ENCODE peak calls at places on chromosomes 2 and 18, in six cellular contexts. One of them, this sample, is unnamed.

GRCh38 chr2:170170281-170171035 is 7.5 kb upstream of the MYO3B start:
- DNase-seq in fibroblast of the aortic adventitia: no peak
- DNase-seq in DMS 273 treated with DMSO at 0.1 percent for 48 hours: peak; percentile 64
- DNase-seq in T-helper 9 cell: no peak
- DNase-seq in WTC11: no peak
- DNase-seq in NCI-H69: peak; percentile 32
- DNase-seq in this sample: no peak

GRCh38 chr2:185643434-185643833 is 95.2 kb upstream of the FSIP2 start:
- DNase-seq in fibroblast of the aortic adventitia: no peak
- DNase-seq in DMS 273 treated with DMSO at 0.1 percent for 48 hours: no peak
- DNase-seq in T-helper 9 cell: no peak
- DNase-seq in WTC11: no peak
- DNase-seq in NCI-H69: no peak
- DNase-seq in this sample: no peak

GRCh38 chr2:239227661-239228371 is 173.0 kb downstream of the HDAC4 start:
- DNase-seq in fibroblast of the aortic adventitia: no peak
- DNase-seq in DMS 273 treated with DMSO at 0.1 percent for 48 hours: peak; percentile 8
- DNase-seq in T-helper 9 cell: no peak
- DNase-seq in WTC11: no peak
- DNase-seq in NCI-H69: peak; percentile 4
- DNase-seq in this sample: no peak

GRCh38 chr2:240600451-240600961 is 14.0 kb downstream of the CAPN10 start:
- DNase-seq in fibroblast of the aortic adventitia: no peak
- DNase-seq in DMS 273 treated with DMSO at 0.1 percent for 48 hours: no peak
- DNase-seq in T-helper 9 cell: no peak
- DNase-seq in WTC11: no peak
- DNase-seq in NCI-H69: no peak
- DNase-seq in this sample: no peak

GRCh38 chr18:45379903-45380302 is 235.4 kb upstream of the SLC14A2 start:
- DNase-seq in fibroblast of the aortic adventitia: no peak
- DNase-seq in DMS 273 treated with DMSO at 0.1 percent for 48 hours: no peak
- DNase-seq in T-helper 9 cell: no peak
- DNase-seq in WTC11: no peak
- DNase-seq in NCI-H69: no peak
- DNase-seq in this sample: no peak

GRCh38 chr2:26251893-26252292 is 7.2 kb downstream of the HADHB start:
- DNase-seq in fibroblast of the aortic adventitia: peak; percentile 53
- DNase-seq in DMS 273 treated with DMSO at 0.1 percent for 48 hours: peak; percentile 81
- DNase-seq in T-helper 9 cell: no peak
- DNase-seq in WTC11: no peak
- DNase-seq in NCI-H69: peak; percentile 55
- DNase-seq in this sample: no peak

GRCh38 chr2:201996006-201996405 is 37.6 kb upstream of the FZD7 start:
- DNase-seq in fibroblast of the aortic adventitia: no peak
- DNase-seq in DMS 273 treated with DMSO at 0.1 percent for 48 hours: no peak
- DNase-seq in T-helper 9 cell: no peak
- DNase-seq in WTC11: peak; percentile 84
- DNase-seq in NCI-H69: no peak
- DNase-seq in this sample: no peak

GRCh38 chr2:18402-19271 is 27.7 kb downstream of the FAM110C start:
- DNase-seq in fibroblast of the aortic adventitia: no peak
- DNase-seq in DMS 273 treated with DMSO at 0.1 percent for 48 hours: no peak
- DNase-seq in T-helper 9 cell: no peak
- DNase-seq in WTC11: no peak
- DNase-seq in NCI-H69: peak; percentile 18
- DNase-seq in this sample: no peak

GRCh38 chr18:5419601-5420000 is 124.1 kb upstream of the ZBTB14 start:
- DNase-seq in fibroblast of the aortic adventitia: no peak
- DNase-seq in DMS 273 treated with DMSO at 0.1 percent for 48 hours: no peak
- DNase-seq in T-helper 9 cell: no peak
- DNase-seq in WTC11: no peak
- DNase-seq in NCI-H69: no peak
- DNase-seq in this sample: no peak

GRCh38 chr2:176283669-176284068 is 14.4 kb downstream of the MTX2 start:
- DNase-seq in fibroblast of the aortic adventitia: no peak
- DNase-seq in DMS 273 treated with DMSO at 0.1 percent for 48 hours: no peak
- DNase-seq in T-helper 9 cell: no peak
- DNase-seq in WTC11: no peak
- DNase-seq in NCI-H69: no peak
- DNase-seq in this sample: no peak

GRCh38 chr2:206693399-206694137 is 24.6 kb downstream of the DYTN start:
- DNase-seq in fibroblast of the aortic adventitia: peak; percentile 83
- DNase-seq in DMS 273 treated with DMSO at 0.1 percent for 48 hours: no peak
- DNase-seq in T-helper 9 cell: peak; percentile 4
- DNase-seq in WTC11: no peak
- DNase-seq in NCI-H69: peak; percentile 58
- DNase-seq in this sample: no peak

This sample was measured in T-helper 17 cell.